ENCODE peak calls at places on chromosomes 5 and 9, in four cellular contexts. One of them, this sample, is unnamed.

GRCh38 chr5:101425345-101425744 is 522.3 kb upstream of the ST8SIA4 start:
- DNase-seq in dorsolateral prefrontal cortex: no peak
- DNase-seq in T-helper 2 cell: no peak
- DNase-seq in GM20000: no peak
- DNase-seq in this sample: no peak

GRCh38 chr9:130197888-130198287 is 25.7 kb downstream of the NCS1 start:
- DNase-seq in dorsolateral prefrontal cortex: no peak
- DNase-seq in T-helper 2 cell: no peak
- DNase-seq in GM20000: no peak
- DNase-seq in this sample: no peak

GRCh38 chr9:112051812-112052211 is 123.3 kb downstream of the SUSD1 start:
- DNase-seq in dorsolateral prefrontal cortex: no peak
- DNase-seq in T-helper 2 cell: no peak
- DNase-seq in GM20000: no peak
- DNase-seq in this sample: no peak

GRCh38 chr5:31193026-31193425 is 460 bp upstream of the CDH6 start:
- DNase-seq in dorsolateral prefrontal cortex: no peak
- DNase-seq in T-helper 2 cell: no peak
- DNase-seq in GM20000: no peak
- DNase-seq in this sample: no peak

GRCh38 chr5:179486596-179487051 is 63.7 kb upstream of the RUFY1 start:
- DNase-seq in dorsolateral prefrontal cortex: peak; percentile 53
- DNase-seq in T-helper 2 cell: no peak
- DNase-seq in GM20000: no peak
- DNase-seq in this sample: no peak

GRCh38 chr5:139659673-139660072 is 11.5 kb downstream of the CXXC5 start:
- DNase-seq in dorsolateral prefrontal cortex: no peak
- DNase-seq in T-helper 2 cell: no peak
- DNase-seq in GM20000: no peak
- DNase-seq in this sample: no peak

GRCh38 chr9:114301798-114302565 is 20.9 kb upstream of the ORM1 start:
- DNase-seq in dorsolateral prefrontal cortex: no peak
- DNase-seq in T-helper 2 cell: no peak
- DNase-seq in GM20000: no peak
- DNase-seq in this sample: no peak

GRCh38 chr5:168793844-168794837 is 215.0 kb upstream of the PANK3 start:
- DNase-seq in dorsolateral prefrontal cortex: peak; percentile 60
- DNase-seq in T-helper 2 cell: no peak
- DNase-seq in GM20000: no peak
- DNase-seq in this sample: no peak

GRCh38 chr5:135921388-135921787 is 25.7 kb upstream of the IL9 start:
- DNase-seq in dorsolateral prefrontal cortex: no peak
- DNase-seq in T-helper 2 cell: no peak
- DNase-seq in GM20000: no peak
- DNase-seq in this sample: no peak

GRCh38 chr9:124855944-124856773 is 2.9 kb downstream of the WDR38 start:
- DNase-seq in dorsolateral prefrontal cortex: no peak
- DNase-seq in T-helper 2 cell: no peak
- DNase-seq in GM20000: no peak
- DNase-seq in this sample: no peak

GRCh38 chr9:134179918-134180785 is 15.8 kb upstream of the RNU6ATAC start:
- DNase-seq in dorsolateral prefrontal cortex: no peak
- DNase-seq in T-helper 2 cell: no peak
- DNase-seq in GM20000: no peak
- DNase-seq in this sample: no peak

GRCh38 chr9:121652037-121652837 is 803 bp downstream of the DAB2IP start:
- DNase-seq in dorsolateral prefrontal cortex: no peak
- DNase-seq in T-helper 2 cell: no peak
- DNase-seq in GM20000: no peak
- DNase-seq in this sample: no peak

GRCh38 chr5:168679515-168679920 is 100.3 kb upstream of the PANK3 start:
- DNase-seq in dorsolateral prefrontal cortex: peak; percentile 71
- DNase-seq in T-helper 2 cell: no peak
- DNase-seq in GM20000: peak; percentile 78
- DNase-seq in this sample: peak; percentile 16

GRCh38 chr9:87596862-87597261 is 99.2 kb downstream of the DAPK1 start:
- DNase-seq in dorsolateral prefrontal cortex: no peak
- DNase-seq in T-helper 2 cell: no peak
- DNase-seq in GM20000: no peak
- DNase-seq in this sample: no peak

GRCh38 chr5:168939887-168940534 is 360.8 kb upstream of the PANK3 start:
- DNase-seq in dorsolateral prefrontal cortex: no peak
- DNase-seq in T-helper 2 cell: no peak
- DNase-seq in GM20000: no peak
- DNase-seq in this sample: no peak

GRCh38 chr9:126607086-126607485 is 6.6 kb upstream of the LMX1B start:
- DNase-seq in dorsolateral prefrontal cortex: no peak
- DNase-seq in T-helper 2 cell: no peak
- DNase-seq in GM20000: no peak
- DNase-seq in this sample: no peak

GRCh38 chr5:88957000-88957399 is 74.0 kb upstream of the MEF2C start:
- DNase-seq in dorsolateral prefrontal cortex: no peak
- DNase-seq in T-helper 2 cell: no peak
- DNase-seq in GM20000: no peak
- DNase-seq in this sample: no peak

GRCh38 chr9:100426194-100426531 is 780 bp upstream of the MSANTD3 start:
- DNase-seq in dorsolateral prefrontal cortex: no peak
- DNase-seq in T-helper 2 cell: no peak
- DNase-seq in GM20000: no peak
- DNase-seq in this sample: no peak

GRCh38 chr5:178587793-178588611 is 2.2 kb downstream of the COL23A1 start:
- DNase-seq in dorsolateral prefrontal cortex: no peak
- DNase-seq in T-helper 2 cell: no peak
- DNase-seq in GM20000: no peak
- DNase-seq in this sample: no peak

GRCh38 chr9:136533775-136534157 is 12.1 kb downstream of the NOTCH1 start:
- DNase-seq in dorsolateral prefrontal cortex: no peak
- DNase-seq in T-helper 2 cell: peak; percentile 32
- DNase-seq in GM20000: peak; percentile 52
- DNase-seq in this sample: no peak

GRCh38 chr9:36317766-36318165 is 59.5 kb upstream of the GNE start:
- DNase-seq in dorsolateral prefrontal cortex: no peak
- DNase-seq in T-helper 2 cell: no peak
- DNase-seq in GM20000: no peak
- DNase-seq in this sample: no peak

GRCh38 chr5:19240150-19240549 is 747.9 kb downstream of the CDH18 start:
- DNase-seq in dorsolateral prefrontal cortex: no peak
- DNase-seq in T-helper 2 cell: no peak
- DNase-seq in GM20000: no peak
- DNase-seq in this sample: no peak

GRCh38 chr9:131275332-131276106 is 791 bp downstream of the FAM78A start:
- DNase-seq in dorsolateral prefrontal cortex: no peak
- DNase-seq in T-helper 2 cell: no peak
- DNase-seq in GM20000: peak; percentile 73
- DNase-seq in this sample: no peak

GRCh38 chr5:421901-422300 is 21.1 kb upstream of the EXOC3 start:
- DNase-seq in dorsolateral prefrontal cortex: peak; percentile 17
- DNase-seq in T-helper 2 cell: no peak
- DNase-seq in GM20000: no peak
- DNase-seq in this sample: no peak

GRCh38 chr5:149143470-149143869 is 2.2 kb downstream of the ABLIM3 start:
- DNase-seq in dorsolateral prefrontal cortex: no peak
- DNase-seq in T-helper 2 cell: no peak
- DNase-seq in GM20000: no peak
- DNase-seq in this sample: no peak